ENCODE peak calls at places on chromosomes 16 and 17, in nine cellular contexts. C is left lung, I is lower lobe of right lung, L is suprapubic skin, G is A673, A is left ventricle myocardium inferior, X is heart right ventricle, E is IMR-90, R is colonic mucosa. N is an unnamed sample. For H3K4me1, the result is how much of the 10 kb centered on the place peaks cover.

GRCh38 chr17:2282297-2282873 is 21.2 kb downstream of the SMG6 start:
- DNase-seq in E (peak), I (no peak), G (peak), X (no peak), C (no peak), L (no peak), A (no peak), R (no peak), N (no peak)

GRCh38 chr17:69677130-69677529 is 262.6 kb downstream of the MAP2K6 start:
- DNase-seq in C (no peak), E (no peak), I (no peak), X (no peak), G (no peak), R (no peak), A (no peak), L (no peak), N (no peak)

GRCh38 chr17:49694847-49695697 is 12.7 kb downstream of the SLC35B1 start:
- DNase-seq in L (no peak), R (peak), A (peak), I (no peak), G (peak), X (peak), E (no peak), C (no peak), N (peak)

GRCh38 chr17:68760141-68760475 is 158.9 kb upstream of the FAM20A start:
- DNase-seq in A (no peak), L (no peak), G (no peak), I (no peak), C (no peak), X (no peak), R (no peak), E (no peak), N (no peak)

GRCh38 chr16:69925311-69925710 is 25.8 kb upstream of the CLEC18A start:
- DNase-seq in X (no peak), C (no peak), I (no peak), E (no peak), R (no peak), A (no peak), L (no peak), G (no peak), N (no peak)

GRCh38 chr16:54290203-54291106 is 3.9 kb upstream of the IRX3 start:
- DNase-seq in I (no peak), G (no peak), A (no peak), E (no peak), C (no peak), R (no peak), X (no peak), L (no peak), N (no peak)

GRCh38 chr17:34858941-34859562 is 102.2 kb downstream of the CCT6B start:
- DNase-seq in X (no peak), C (no peak), R (no peak), A (no peak), G (no peak), L (no peak), I (no peak), E (no peak), N (no peak)

GRCh38 chr16:1414532-1415265 is at the start of gene UNKL:
- DNase-seq in R (peak), A (peak), X (peak), L (peak), G (peak), I (peak), E (peak), C (peak), N (peak)

GRCh38 chr17:62014526-62014925 is 50.6 kb downstream of the MED13 start:
- DNase-seq in A (no peak), C (no peak), R (no peak), G (peak), I (no peak), L (no peak), X (no peak), E (peak), N (no peak)

GRCh38 chr17:5370411-5370810 is 49.1 kb downstream of the NUP88 start:
- DNase-seq in I (no peak), A (no peak), E (no peak), R (no peak), C (no peak), G (no peak), X (no peak), L (no peak), N (no peak)

GRCh38 chr16:29664133-29664912 is 1.3 kb downstream of the SPN start:
- DNase-seq in I (peak), C (peak), E (no peak), A (no peak), G (no peak), R (no peak), L (no peak), X (no peak), N (no peak)

GRCh38 chr16:24734382-24734781 is 4.9 kb downstream of the TNRC6A start:
- DNase-seq in G (no peak), C (no peak), I (no peak), R (no peak), X (no peak), A (no peak), L (no peak), E (peak), N (no peak)

GRCh38 chr16:65120811-65121721 is 797 bp downstream of the CDH11 start:
- DNase-seq in R (peak), I (no peak), C (no peak), L (peak), E (peak), G (peak), X (peak), A (peak), N (peak)

GRCh38 chr16:31202402-31203385 is at the start of gene PYCARD:
- DNase-seq in G (no peak), E (peak), L (peak), A (peak), X (peak), I (peak), C (peak), R (peak), N (peak)

GRCh38 chr16:12903325-12904040 is 2.1 kb downstream of the SHISA9 start:
- DNase-seq in A (no peak), I (no peak), X (no peak), L (no peak), G (no peak), C (no peak), R (no peak), E (no peak), N (no peak)

GRCh38 chr16:901715-902601 is 68.8 kb downstream of the LMF1 start:
- DNase-seq in E (no peak), L (no peak), A (no peak), R (no peak), G (no peak), X (no peak), I (peak), C (no peak), N (no peak)

GRCh38 chr16:29158031-29158430 is 173.2 kb downstream of the LAT start:
- DNase-seq in G (no peak), A (no peak), I (no peak), E (no peak), C (no peak), R (no peak), L (no peak), X (no peak), N (no peak)

GRCh38 chr16:59164461-59164860 is 430.3 kb upstream of the GOT2 start:
- DNase-seq in I (no peak), R (no peak), X (peak), G (no peak), C (no peak), E (no peak), L (no peak), A (no peak), N (no peak)

GRCh38 chr16:85302018-85302847 is 190.0 kb upstream of the CIBAR2 start:
- DNase-seq in G (peak), X (no peak), C (no peak), L (no peak), E (peak), I (no peak), R (no peak), A (no peak), N (no peak)

GRCh38 chr17:63697341-63698286 is 2.3 kb downstream of the LIMD2 start:
- DNase-seq in G (peak), C (peak), E (no peak), L (no peak), I (peak), X (peak), A (peak), R (peak), N (peak)

GRCh38 chr16:86457621-86458456 is 52.5 kb upstream of the FOXF1 start:
- DNase-seq in I (no peak), C (no peak), X (no peak), R (no peak), G (no peak), A (no peak), E (peak), L (no peak), N (no peak)

GRCh38 chr17:72984145-72984924 is 108.2 kb downstream of the SLC39A11 start:
- DNase-seq in X (no peak), C (no peak), R (no peak), E (peak), G (no peak), I (no peak), L (no peak), A (no peak), N (no peak)

GRCh38 chr17:79039171-79039570 is 15.2 kb downstream of the C1QTNF1 start:
- DNase-seq in E (no peak), A (no peak), C (no peak), L (peak), G (no peak), R (no peak), I (no peak), X (no peak), N (no peak)

GRCh38 chr17:31857920-31858646 is 961 bp downstream of the COPRS start:
- DNase-seq in C (no peak), I (no peak), G (no peak), R (no peak), X (no peak), E (no peak), L (no peak), A (no peak), N (no peak)

GRCh38 chr17:79018045-79018695 is 5.8 kb upstream of the C1QTNF1 start:
- DNase-seq in A (no peak), X (no peak), L (peak), G (no peak), E (no peak), R (no peak), I (peak), C (peak), N (no peak)

GRCh38 chr17:47776330-47777197 is 43.5 kb downstream of the TBX21 start:
- DNase-seq in C (no peak), X (no peak), I (no peak), E (peak), L (no peak), A (no peak), R (peak), G (peak), N (no peak)

GRCh38 chr17:65531508-65532431 is 29.7 kb downstream of the AXIN2 start:
- DNase-seq in X (peak), L (no peak), E (peak), I (no peak), C (peak), R (no peak), G (no peak), A (peak), N (no peak)

GRCh38 chr17:81247339-81247990 is 8.3 kb downstream of the NDUFAF8 start:
- DNase-seq in I (no peak), E (no peak), R (no peak), L (no peak), G (no peak), X (no peak), C (no peak), A (no peak), N (no peak)

GRCh38 chr17:81609541-81610353 is 27.2 kb downstream of the NPLOC4 start:
- DNase-seq in A (no peak), E (no peak), I (no peak), X (no peak), C (no peak), L (no peak), R (no peak), G (no peak), N (no peak)

GRCh38 chr17:71098071-71098470 is 928.7 kb downstream of the KCNJ2 start:
- DNase-seq in I (no peak), E (no peak), R (no peak), L (no peak), A (no peak), X (no peak), G (no peak), C (no peak), N (no peak)

GRCh38 chr17:49455226-49455968 is 39.7 kb upstream of the NGFR start:
- DNase-seq in G (no peak), E (no peak), R (no peak), A (no peak), C (no peak), I (no peak), X (no peak), L (no peak), N (no peak)

GRCh38 chr17:21161498-21162393 is 35.0 kb downstream of the DHRS7B start:
- DNase-seq in X (no peak), G (no peak), R (no peak), I (no peak), A (no peak), E (peak), C (no peak), L (no peak), N (no peak)

GRCh38 chr17:19346351-19347255 is 15.9 kb downstream of the B9D1 start:
- DNase-seq in C (no peak), G (peak), I (no peak), E (peak), R (peak), A (peak), X (peak), L (peak), N (no peak)

GRCh38 chr17:56934280-56934679 is 20.4 kb upstream of the TRIM25 start:
- DNase-seq in G (no peak), X (no peak), L (no peak), E (no peak), A (no peak), C (no peak), R (no peak), I (no peak), N (no peak)

GRCh38 chr17:9677932-9678331 is 32.6 kb downstream of the USP43 start:
- DNase-seq in E (no peak), X (no peak), G (no peak), A (no peak), R (no peak), C (no peak), L (no peak), I (no peak), N (no peak)

GRCh38 chr16:64914-65255 is 7.5 kb downstream of the RHBDF1 start:
- DNase-seq in G (no peak), R (no peak), L (no peak), I (no peak), E (no peak), A (no peak), C (no peak), X (no peak), N (no peak)

GRCh38 chr17:74601944-74602572 is 10.0 kb upstream of the CD300LD start:
- DNase-seq in A (no peak), R (peak), I (no peak), L (no peak), C (no peak), X (peak), G (peak), E (peak), N (peak)

GRCh38 chr17:36939944-36940312 is 2.7 kb downstream of the LHX1 start:
- DNase-seq in X (no peak), A (no peak), C (no peak), E (no peak), G (no peak), L (no peak), I (no peak), R (no peak), N (no peak)
- H3K4me3 ChIP-seq in X (no peak), A (no peak), C (no peak), E (no peak), G (no peak), L (no peak), I (no peak), R (no peak), N (no peak)

GRCh38 chr16:89297156-89297869 is 79.8 kb downstream of the ZNF778 start:
- DNase-seq in I (no peak), L (no peak), X (no peak), R (no peak), E (no peak), A (no peak), C (no peak), G (no peak), N (no peak)
- H3K4me1 ChIP-seq in I (half or more), L (half or more), X (under half), R (under half), E (under half), A (half or more), C (half or more), G (under half), N (under half)

GRCh38 chr16:19945934-19946333 is 61.3 kb upstream of the GPRC5B start:
- DNase-seq in C (no peak), R (no peak), X (no peak), E (no peak), A (no peak), I (no peak), G (no peak), L (no peak), N (no peak)

DNA sequence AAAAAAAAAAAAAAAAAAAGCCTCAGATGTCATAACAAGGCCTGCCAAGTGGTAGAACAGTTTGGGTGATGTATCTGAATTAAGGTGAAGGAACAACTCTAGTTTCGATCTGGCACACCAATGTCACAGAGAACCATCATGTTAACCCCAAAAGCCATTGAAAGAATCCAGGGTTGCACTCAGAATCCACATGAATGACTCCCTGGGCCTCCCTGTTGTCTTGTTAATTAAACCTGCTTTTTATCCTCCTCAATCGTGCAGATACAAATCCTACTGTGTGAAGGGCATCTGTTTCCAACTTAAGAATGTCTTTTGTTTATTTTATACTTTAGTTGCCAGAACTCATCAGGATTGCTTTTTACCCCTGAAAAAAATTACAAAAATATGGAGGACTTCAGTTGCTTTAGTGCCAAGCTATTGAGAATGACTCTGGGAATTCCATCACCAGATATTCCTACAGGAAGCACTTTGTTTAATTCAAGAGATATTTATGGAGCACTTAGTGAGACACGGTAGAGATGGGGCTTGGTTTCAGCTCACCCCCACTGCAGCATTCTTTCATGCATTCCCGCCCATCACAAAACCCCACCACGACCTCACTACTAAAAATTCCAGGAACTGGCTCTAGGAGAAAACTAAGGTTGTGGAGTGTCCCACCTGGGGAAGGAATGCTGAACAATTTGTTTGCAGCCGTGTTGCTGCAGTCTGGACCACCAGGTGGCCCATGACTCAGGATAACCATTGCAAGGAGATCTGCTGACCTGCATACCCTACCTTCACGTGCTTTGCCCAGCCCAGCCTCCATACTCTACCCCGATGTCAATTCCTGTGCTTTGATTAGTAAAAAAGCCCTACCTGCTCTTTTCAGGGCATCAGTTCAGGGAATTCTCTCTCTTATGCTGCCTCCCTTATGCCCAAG is 63.8 kb upstream of the GPRC5B start:
- DNase-seq in I (no peak), X (no peak), G (no peak), E (no peak), C (no peak), R (no peak), A (no peak), L (no peak), N (no peak)
- TF ChIP-seq CTCF in I (no peak), X (no peak), G (no peak), E (no peak), C (no peak), R (no peak), A (no peak), L (no peak), N (no peak)

GRCh38 chr16:55622302-55622701 is 33.5 kb upstream of the SLC6A2 start:
- DNase-seq in C (no peak), L (no peak), G (no peak), R (no peak), X (no peak), A (no peak), I (no peak), E (no peak), N (no peak)
- H3K4me3 ChIP-seq in C (no peak), L (no peak), G (no peak), R (no peak), X (no peak), A (no peak), I (no peak), E (no peak), N (no peak)

DNA sequence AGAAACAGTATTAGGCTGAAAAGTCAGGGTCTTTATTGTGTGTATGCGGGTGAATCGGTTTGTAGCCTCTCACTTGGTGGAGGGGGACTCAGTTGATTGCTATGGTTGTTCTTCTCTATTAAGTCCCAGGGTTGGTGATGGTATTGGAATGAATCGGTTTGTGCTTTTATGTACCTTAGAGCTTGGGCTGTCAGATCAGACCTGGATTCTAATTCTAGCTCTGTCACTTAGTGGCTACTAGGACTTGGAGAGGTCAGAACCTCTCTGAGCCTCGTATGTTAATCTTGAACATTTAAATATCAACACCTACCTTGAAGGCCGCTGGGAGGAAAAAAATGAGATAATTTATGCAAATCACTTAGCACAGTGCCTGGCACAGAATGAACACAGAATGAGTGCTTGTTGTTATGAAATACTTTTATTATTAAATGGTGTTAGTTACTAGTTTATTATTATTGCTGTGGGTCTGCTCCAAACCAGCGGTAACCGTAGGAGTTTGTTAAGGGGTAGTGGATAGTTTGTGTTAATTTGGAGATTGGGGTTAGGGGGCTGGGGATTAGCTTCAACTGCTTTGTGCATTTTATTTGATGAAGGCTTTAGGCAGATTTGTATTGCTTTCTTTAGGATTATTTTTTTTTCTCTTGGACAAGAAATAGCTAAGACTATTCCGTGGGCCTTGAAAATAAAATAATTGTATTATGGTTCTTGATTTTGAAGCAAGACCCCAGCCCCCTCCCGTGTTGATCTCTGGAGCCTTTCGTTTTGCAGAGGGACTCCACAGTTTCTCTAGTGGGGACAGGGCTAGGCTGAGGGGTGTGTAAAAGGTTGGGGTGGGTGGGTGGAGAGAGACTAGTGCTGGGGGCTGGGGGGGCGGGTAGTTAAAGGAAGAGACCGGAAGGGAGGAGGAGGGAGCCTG is 3.6 kb downstream of the KDM6B start:
- DNase-seq in C (no peak), A (no peak), L (no peak), G (no peak), R (no peak), I (no peak), E (no peak), X (no peak), N (no peak)
- H3K4me1 ChIP-seq in C (half or more), A (half or more), L (half or more), G (under half), R (under half), I (under half), E (under half), X (half or more), N (half or more)

DNA sequence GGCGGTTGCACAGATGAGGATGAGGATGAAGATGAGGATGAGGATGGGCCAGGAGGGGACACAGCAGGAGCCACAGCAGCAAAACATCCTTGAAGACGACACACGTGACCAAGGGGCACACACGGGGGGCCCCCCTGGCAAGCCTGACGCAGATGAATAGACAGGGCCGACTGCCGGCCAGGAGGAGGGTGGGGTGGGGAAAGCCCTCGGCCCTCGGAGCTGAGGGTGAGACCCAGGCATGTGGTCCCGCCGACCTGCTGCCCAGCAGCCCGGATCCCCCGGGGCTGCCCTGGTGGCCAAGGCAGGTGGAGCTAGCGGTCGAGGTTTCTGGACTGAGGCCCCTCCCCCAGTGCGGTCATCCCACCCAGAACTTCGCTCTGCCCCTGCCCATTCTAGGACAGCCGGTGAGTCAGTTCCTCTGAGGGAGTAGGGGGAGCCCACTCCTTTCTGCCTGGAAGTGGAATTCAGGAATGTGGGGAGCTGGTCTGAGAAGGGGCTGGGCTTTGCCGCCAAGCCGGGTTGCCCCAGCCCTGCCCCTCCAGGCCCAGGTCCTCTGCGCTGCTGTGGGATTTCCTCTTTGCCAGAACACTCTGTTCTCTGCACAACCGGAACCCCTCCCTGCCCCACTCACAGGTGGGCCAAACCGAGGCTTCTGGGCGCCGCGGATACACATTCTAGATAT is 9.9 kb downstream of the CYGB start:
- DNase-seq in R (no peak), I (peak), C (peak), E (peak), A (peak), L (no peak), X (peak), G (no peak), N (peak)
- TF ChIP-seq CTCF in R (no peak), I (peak), C (peak), E (no peak), A (peak), L (no peak), X (no peak), G (no peak), N (no peak)

N was measured in mucosa of descending colon.